ENCODE peak calls at places on chromosome 11, in four cellular contexts. One of them, this sample, is unnamed.

GRCh38 chr11:45751430-45751829 is 53.5 kb upstream of the SLC35C1 start:
- DNase-seq in AG09309: no peak
- DNase-seq in activated CD4-positive, alpha-beta T cell treated with anti-CD3 and anti-CD28 coated beads, Interleukin-2, amount 10 ng/mL, durations not matched to agents 7 days and 5 days: no peak
- DNase-seq in nephron progenitor cell: peak; percentile 23
- DNase-seq in this sample: no peak

GRCh38 chr11:2747236-2748015 is 47.6 kb upstream of the KCNQ1OT1 start:
- DNase-seq in AG09309: no peak
- DNase-seq in activated CD4-positive, alpha-beta T cell treated with anti-CD3 and anti-CD28 coated beads, Interleukin-2, amount 10 ng/mL, durations not matched to agents 7 days and 5 days: no peak
- DNase-seq in nephron progenitor cell: no peak
- DNase-seq in this sample: no peak

GRCh38 chr11:76512851-76513653 is 68.2 kb downstream of the EMSY start:
- DNase-seq in AG09309: peak; percentile 13
- DNase-seq in activated CD4-positive, alpha-beta T cell treated with anti-CD3 and anti-CD28 coated beads, Interleukin-2, amount 10 ng/mL, durations not matched to agents 7 days and 5 days: no peak
- DNase-seq in nephron progenitor cell: no peak
- DNase-seq in this sample: peak; percentile 6

GRCh38 chr11:108975641-108976071 is 310.8 kb downstream of the DDX10 start:
- DNase-seq in AG09309: no peak
- DNase-seq in activated CD4-positive, alpha-beta T cell treated with anti-CD3 and anti-CD28 coated beads, Interleukin-2, amount 10 ng/mL, durations not matched to agents 7 days and 5 days: no peak
- DNase-seq in nephron progenitor cell: no peak
- DNase-seq in this sample: no peak

GRCh38 chr11:57320067-57320718 is 4.6 kb downstream of the TNKS1BP1 start:
- DNase-seq in AG09309: no peak
- DNase-seq in activated CD4-positive, alpha-beta T cell treated with anti-CD3 and anti-CD28 coated beads, Interleukin-2, amount 10 ng/mL, durations not matched to agents 7 days and 5 days: no peak
- DNase-seq in nephron progenitor cell: no peak
- DNase-seq in this sample: no peak

GRCh38 chr11:76334826-76335389 is 46.0 kb downstream of the THAP12 start:
- DNase-seq in AG09309: no peak
- DNase-seq in activated CD4-positive, alpha-beta T cell treated with anti-CD3 and anti-CD28 coated beads, Interleukin-2, amount 10 ng/mL, durations not matched to agents 7 days and 5 days: no peak
- DNase-seq in nephron progenitor cell: no peak
- DNase-seq in this sample: no peak

GRCh38 chr11:27921472-27921871 is 186.5 kb downstream of the KIF18A start:
- DNase-seq in AG09309: no peak
- DNase-seq in activated CD4-positive, alpha-beta T cell treated with anti-CD3 and anti-CD28 coated beads, Interleukin-2, amount 10 ng/mL, durations not matched to agents 7 days and 5 days: no peak
- DNase-seq in nephron progenitor cell: no peak
- DNase-seq in this sample: no peak

GRCh38 chr11:126332221-126332711 is 23.2 kb upstream of the ST3GAL4 start:
- DNase-seq in AG09309: peak; percentile 62
- DNase-seq in activated CD4-positive, alpha-beta T cell treated with anti-CD3 and anti-CD28 coated beads, Interleukin-2, amount 10 ng/mL, durations not matched to agents 7 days and 5 days: no peak
- DNase-seq in nephron progenitor cell: no peak
- DNase-seq in this sample: peak; percentile 35